ENCODE peak calls at places on chromosomes 4 and X, in five cellular contexts. R, U, G, B and O are unnamed samples. For H3K27me3, the result is how much of the 10 kb centered on the place peaks cover.

GRCh38 chr4:186743261-186743660 is 19.6 kb upstream of the FAT1 start:
- DNase-seq in G (no peak), R (no peak), B (no peak), U (no peak), O (no peak)

GRCh38 chrX:82335772-82336171 is 1133.9 kb downstream of the SH3BGRL start:
- DNase-seq in R (no peak), B (no peak), U (no peak), G (no peak), O (no peak)

GRCh38 chr4:84499065-84499982 is at the start of gene NKX6-1:
- DNase-seq in B (no peak), R (peak), U (peak), G (peak), O (no peak)

GRCh38 chrX:95893632-95894031 is 791.0 kb upstream of the DIAPH2 start:
- DNase-seq in U (no peak), G (no peak), B (no peak), R (no peak), O (no peak)

GRCh38 chr4:10006236-10006603 is 15.1 kb downstream of the SLC2A9 start:
- DNase-seq in R (peak), G (peak), B (peak), U (no peak), O (peak)

GRCh38 chr4:145954924-145955339 is 16.3 kb upstream of the ZNF827 start:
- DNase-seq in G (no peak), U (no peak), R (no peak), B (no peak), O (no peak)

GRCh38 chr4:186557486-186557885 is 2.1 kb upstream of the MTNR1A start:
- DNase-seq in R (no peak), G (no peak), U (no peak), B (no peak), O (no peak)

GRCh38 chr4:53019485-53020382 is 157.6 kb downstream of the RASL11B start:
- DNase-seq in B (no peak), U (no peak), R (no peak), G (no peak), O (no peak)

GRCh38 chr4:154719087-154719486 is 24.7 kb upstream of the LRAT start:
- DNase-seq in B (no peak), U (no peak), R (no peak), G (no peak), O (no peak)

GRCh38 chr4:10272511-10272910 is 155.9 kb upstream of the WDR1 start:
- DNase-seq in B (no peak), R (no peak), G (no peak), U (no peak), O (no peak)

GRCh38 chrX:74781507-74782034 is 143.7 kb downstream of the NEXMIF start:
- DNase-seq in U (no peak), B (no peak), R (no peak), G (no peak), O (no peak)

GRCh38 chrX:71367396-71367795 is 1.2 kb downstream of the TAF1 start:
- DNase-seq in B (no peak), U (no peak), G (no peak), R (no peak), O (no peak)

GRCh38 chr4:6760865-6761264 is 21.7 kb upstream of the KIAA0232 start:
- DNase-seq in U (no peak), R (no peak), B (no peak), G (peak), O (no peak)

GRCh38 chrX:100798815-100799214 is 21.4 kb upstream of the CSTF2 start:
- DNase-seq in R (no peak), B (no peak), G (no peak), U (no peak), O (no peak)

GRCh38 chr4:56181140-56181950 is 205.9 kb downstream of the AASDH start:
- DNase-seq in R (no peak), U (no peak), B (no peak), G (no peak), O (peak)

GRCh38 chrX:130184168-130184567 is 12.4 kb downstream of the RAB33A start:
- DNase-seq in U (no peak), R (no peak), G (no peak), B (no peak), O (no peak)

GRCh38 chrX:1316527-1316926 is 20.1 kb upstream of the IL3RA start:
- DNase-seq in U (no peak), G (peak), R (peak), B (peak), O (no peak)

DNA sequence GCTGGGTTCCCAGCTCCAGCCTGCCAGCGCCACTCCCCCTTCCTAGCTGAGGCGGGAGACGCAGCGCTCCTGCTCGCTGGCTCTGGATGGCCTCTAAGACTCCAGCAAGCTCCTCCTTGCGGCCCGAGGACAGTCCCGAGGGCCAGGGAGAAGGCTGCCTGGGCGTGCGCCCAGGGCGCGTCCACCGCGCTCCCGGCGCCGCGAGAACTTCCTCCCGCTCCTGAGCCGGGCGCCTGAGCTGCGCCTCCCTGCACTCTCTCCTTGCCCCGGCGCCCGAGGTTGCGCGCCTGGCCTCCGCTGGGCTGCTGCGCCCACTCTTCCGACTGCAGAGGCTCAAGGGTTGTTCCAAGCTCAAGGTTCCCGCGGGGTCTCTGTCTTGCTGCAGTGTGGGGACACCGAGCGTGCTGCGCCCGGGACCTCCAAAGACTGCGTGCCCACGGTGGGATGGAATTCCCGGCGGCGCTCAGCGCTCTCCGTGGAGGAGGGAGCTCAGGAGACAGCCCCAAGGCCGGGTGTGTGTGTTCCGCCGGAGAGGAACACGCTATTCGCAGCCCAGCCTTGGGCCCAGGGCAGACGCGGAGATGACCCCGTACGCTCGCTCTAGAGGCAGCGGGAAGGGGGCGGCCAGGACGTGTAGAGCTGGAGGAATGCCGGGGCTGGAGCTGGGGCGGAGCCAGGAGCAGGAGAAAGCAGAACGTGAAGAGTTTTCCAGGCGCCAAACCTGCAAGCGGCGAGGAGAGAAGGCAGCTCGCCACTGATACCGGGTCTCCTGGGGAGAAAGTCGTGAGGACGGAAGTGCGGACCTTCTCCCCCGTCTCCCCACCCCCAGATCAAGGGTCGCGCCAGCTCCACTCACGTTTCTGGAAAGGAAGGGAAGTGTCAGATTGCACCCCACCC is at the start of gene ARHGAP6:
- DNase-seq in B (peak), G (peak), R (no peak), U (peak), O (no peak)
- TF ChIP-seq POLR2AphosphoS5 in B (peak), G (no peak), R (no peak), U (no peak), O (no peak)

GRCh38 chrX:79556750-79557149 is 189.6 kb upstream of the ITM2A start:
- DNase-seq in G (no peak), R (no peak), B (no peak), U (no peak), O (no peak)
- H3K27me3 ChIP-seq in G (under half), R (under half), B (under half), U (under half), O (under half)

DNA sequence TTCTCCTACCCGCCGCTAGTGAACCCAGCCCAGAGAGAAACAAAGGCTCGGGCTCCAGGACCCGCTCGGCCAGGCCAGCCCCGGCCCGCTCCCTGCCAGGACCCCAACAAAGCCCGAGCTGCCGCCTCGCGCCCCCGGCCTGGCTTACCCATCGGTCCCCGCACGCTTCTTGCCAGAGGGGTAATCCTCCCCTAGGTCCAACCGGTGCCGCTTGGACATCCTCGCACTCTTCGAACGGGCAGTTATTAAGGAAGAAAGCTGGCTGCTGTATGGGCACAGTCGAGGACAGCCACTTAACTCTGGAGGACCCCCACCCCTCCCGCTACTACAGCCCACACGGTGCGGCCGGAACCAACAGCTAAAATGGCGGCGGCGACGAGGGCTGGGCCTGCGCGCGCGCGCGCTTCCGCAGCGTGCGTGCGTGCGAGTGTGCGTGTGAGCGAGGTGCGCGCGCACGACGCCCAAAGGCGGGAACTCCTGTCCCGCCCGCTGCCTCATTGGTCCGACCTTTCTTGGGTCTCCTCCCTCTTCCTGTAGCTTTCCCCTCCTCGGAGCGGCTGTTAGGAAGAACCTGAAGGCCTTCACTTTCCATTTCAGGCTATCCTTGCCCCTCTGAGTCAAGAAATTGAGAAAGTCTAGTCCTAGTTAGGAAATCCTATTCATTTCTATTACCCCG is at the start of gene DHX15:
- DNase-seq in G (peak), U (peak), R (peak), B (peak), O (peak)
- TF ChIP-seq CTCF in G (no peak), U (no peak), R (no peak), B (no peak), O (no peak)

GRCh38 chr4:147361726-147362125 is 119.2 kb upstream of the EDNRA start:
- DNase-seq in B (no peak), U (no peak), R (peak), G (peak), O (no peak)
- TF ChIP-seq POLR2AphosphoS5 in B (no peak), U (no peak), R (peak), G (no peak), O (no peak)

GRCh38 chr4:189178125-189178746 is 762.4 kb upstream of the FRG1 start:
- DNase-seq in B (no peak), G (no peak), R (no peak), U (peak), O (no peak)
- H3K27me3 ChIP-seq in B (under half), G (under half), R (under half), U (under half), O (under half)

GRCh38 chr4:87224036-87224923 is 3.9 kb upstream of the KLHL8 start:
- DNase-seq in G (no peak), U (no peak), B (no peak), R (no peak), O (no peak)

GRCh38 chr4:87216469-87216868 is 3.9 kb downstream of the KLHL8 start:
- DNase-seq in G (no peak), R (no peak), B (no peak), U (no peak), O (no peak)

GRCh38 chr4:87220094-87220831 is at the start of gene KLHL8:
- DNase-seq in G (peak), B (peak), R (peak), U (peak), O (peak)

DNA sequence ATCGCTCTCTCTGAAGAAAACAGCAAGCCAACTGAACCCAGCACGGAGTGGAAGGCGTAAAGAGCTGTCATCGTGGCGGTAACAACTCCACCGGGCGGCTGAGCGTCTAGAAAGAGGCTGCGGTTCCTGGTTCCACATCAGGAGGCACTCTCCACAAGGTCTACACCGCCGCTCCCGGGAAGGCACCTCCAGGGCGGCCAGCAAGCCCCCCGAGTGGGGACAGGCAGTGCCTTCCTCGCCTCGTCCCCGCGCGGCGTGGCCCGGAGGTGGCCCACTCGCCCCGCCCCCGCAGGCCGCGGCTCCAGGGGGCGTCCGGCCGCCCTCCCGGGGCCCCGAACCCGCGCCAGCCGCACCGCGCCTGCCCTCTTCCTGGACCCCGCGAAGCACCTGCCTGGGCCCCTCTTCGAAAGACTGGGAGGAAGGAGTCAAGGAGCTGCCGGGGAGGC is 747 bp downstream of the KLHL8 start:
- DNase-seq in U (peak), G (peak), B (peak), R (peak), O (peak)
- TF ChIP-seq CTCF in U (peak), G (no peak), B (peak), R (no peak), O (no peak)

DNA sequence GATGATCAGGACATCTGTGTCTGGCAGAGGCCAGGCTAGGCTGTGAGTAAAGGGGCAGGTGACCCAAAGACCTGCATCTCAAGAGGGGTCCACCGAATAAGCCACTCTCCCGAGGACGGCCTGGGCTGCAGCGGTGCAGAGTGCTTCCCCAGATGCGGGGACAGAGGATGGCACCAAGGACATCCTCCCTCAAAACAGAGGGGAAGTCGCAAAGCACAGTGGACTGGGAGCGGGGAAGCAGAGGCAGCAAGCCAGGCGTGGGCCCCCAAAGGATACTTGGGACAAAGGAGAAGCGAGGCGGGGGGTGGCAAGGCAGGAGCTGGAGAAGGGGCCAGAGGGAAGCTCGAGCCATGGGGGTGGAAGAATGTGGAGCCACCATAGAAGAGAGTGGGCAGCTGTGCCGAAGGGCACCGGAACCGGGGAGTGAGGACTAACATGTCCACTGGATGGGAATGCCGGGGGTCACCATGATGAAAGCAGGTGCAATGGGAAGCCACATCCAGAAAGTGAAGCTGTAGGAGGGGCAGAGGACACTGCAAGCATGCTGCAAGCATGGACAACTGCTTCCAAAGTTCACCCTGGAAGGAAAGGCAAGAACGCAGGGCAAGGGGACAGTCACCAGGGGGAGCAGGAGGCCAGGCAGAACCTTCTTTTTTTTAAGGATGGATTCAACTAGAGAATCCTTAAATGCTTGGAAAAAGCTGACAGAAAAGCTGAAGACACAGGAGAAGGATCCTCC is 169.6 kb downstream of the AFAP1 start:
- DNase-seq in R (no peak), U (peak), B (peak), G (no peak), O (no peak)
- TF ChIP-seq POLR2AphosphoS5 in R (no peak), U (no peak), B (no peak), G (no peak), O (no peak)